ENCODE peak calls at places on chromosomes 7 and 10, in ten cellular contexts. O is AG04449; Q is upper lobe of right lung; L is GM13977; S is left lung; J is RWPE1; P is gastrocnemius medialis; N is type B pancreatic cell; M is colonic mucosa; X is CD4-positive, alpha-beta T cell. G is an unnamed sample.

GRCh38 chr10:62924344-62924748 is 108.2 kb upstream of the EGR2 start:
- DNase-seq in O (no peak), Q (no peak), L (no peak), S (no peak), J (peak), P (no peak), N (no peak), M (peak), X (no peak), G (no peak)

GRCh38 chr7:16915405-16915804 is 33.6 kb upstream of the AGR3 start:
- DNase-seq in O (peak), Q (no peak), L (no peak), S (no peak), J (peak), P (no peak), N (no peak), M (no peak), X (no peak), G (no peak)

GRCh38 chr7:82141427-82141826 is 302.1 kb downstream of the CACNA2D1 start:
- DNase-seq in O (no peak), Q (no peak), L (no peak), S (no peak), J (no peak), P (no peak), N (no peak), M (no peak), X (no peak), G (no peak)

GRCh38 chr7:55174456-55174855 is 155.6 kb downstream of the EGFR start:
- DNase-seq in O (no peak), Q (no peak), L (no peak), S (no peak), J (no peak), P (peak), N (no peak), M (no peak), X (no peak), G (no peak)

GRCh38 chr7:110835209-110835608 is 255.7 kb upstream of the LRRN3 start:
- DNase-seq in O (no peak), Q (no peak), L (no peak), S (no peak), J (no peak), P (no peak), N (no peak), M (peak), X (no peak), G (no peak)

GRCh38 chr10:98382691-98383101 is 32.3 kb downstream of the PYROXD2 start:
- DNase-seq in O (no peak), Q (no peak), L (no peak), S (no peak), J (no peak), P (no peak), N (no peak), M (no peak), X (no peak), G (no peak)

GRCh38 chr10:116168329-116168728 is 104.7 kb downstream of the GFRA1 start:
- DNase-seq in O (no peak), Q (no peak), L (no peak), S (no peak), J (no peak), P (no peak), N (no peak), M (no peak), X (no peak), G (no peak)

GRCh38 chr7:33623267-33623666 is 282.1 kb upstream of the BMPER start:
- DNase-seq in O (no peak), Q (no peak), L (no peak), S (no peak), J (no peak), P (no peak), N (no peak), M (no peak), X (no peak), G (no peak)

GRCh38 chr7:106418526-106418925 is 133.7 kb upstream of the NAMPT start:
- DNase-seq in O (peak), Q (no peak), L (no peak), S (no peak), J (no peak), P (no peak), N (no peak), M (no peak), X (no peak), G (no peak)

GRCh38 chr7:159098795-159099194 is 45.9 kb downstream of the VIPR2 start:
- DNase-seq in O (no peak), Q (peak), L (no peak), S (no peak), J (no peak), P (peak), N (peak), M (no peak), X (peak), G (no peak)

GRCh38 chr7:116616555-116617059 is 55.4 kb upstream of the MET start:
- DNase-seq in O (no peak), Q (no peak), L (no peak), S (no peak), J (no peak), P (no peak), N (no peak), M (no peak), X (no peak), G (no peak)

GRCh38 chr7:91098566-91098965 is 165.7 kb upstream of the FZD1 start:
- DNase-seq in O (peak), Q (no peak), L (no peak), S (no peak), J (no peak), P (no peak), N (no peak), M (no peak), X (no peak), G (no peak)

GRCh38 chr7:30470163-30470770 is 8.3 kb downstream of the NOD1 start:
- DNase-seq in O (no peak), Q (no peak), L (no peak), S (no peak), J (no peak), P (peak), N (peak), M (no peak), X (no peak), G (no peak)

GRCh38 chr10:6089334-6090219 is 743 bp downstream of the RBM17 start:
- DNase-seq in O (no peak), Q (peak), L (no peak), S (peak), J (peak), P (no peak), N (peak), M (peak), X (no peak), G (no peak)

GRCh38 chr7:17142831-17143541 is 155.5 kb upstream of the AHR start:
- DNase-seq in O (no peak), Q (no peak), L (no peak), S (no peak), J (no peak), P (no peak), N (no peak), M (no peak), X (no peak), G (no peak)

GRCh38 chr7:54664235-54665228 is 94.5 kb downstream of the SEC61G start:
- DNase-seq in O (no peak), Q (peak), L (peak), S (peak), J (peak), P (no peak), N (peak), M (peak), X (no peak), G (no peak)

GRCh38 chr10:32958085-32958991 is at the start of gene ITGB1:
- DNase-seq in O (peak), Q (peak), L (peak), S (peak), J (peak), P (peak), N (peak), M (peak), X (peak), G (peak)

GRCh38 chr7:55977831-55978230 is 13.4 kb downstream of the NIPSNAP2 start:
- DNase-seq in O (peak), Q (no peak), L (no peak), S (no peak), J (peak), P (no peak), N (no peak), M (no peak), X (no peak), G (no peak)

GRCh38 chr7:54839538-54840213 is 80.7 kb upstream of the SEC61G start:
- DNase-seq in O (no peak), Q (peak), L (no peak), S (peak), J (peak), P (peak), N (no peak), M (peak), X (no peak), G (peak)

GRCh38 chr7:70614237-70614984 is 517.5 kb upstream of the GALNT17 start:
- DNase-seq in O (no peak), Q (no peak), L (no peak), S (no peak), J (no peak), P (peak), N (no peak), M (peak), X (no peak), G (no peak)

GRCh38 chr10:12042409-12042796 is 206 bp downstream of the UPF2 start:
- DNase-seq in O (no peak), Q (peak), L (peak), S (no peak), J (peak), P (no peak), N (peak), M (no peak), X (no peak), G (no peak)

GRCh38 chr7:16708980-16709379 is 44.6 kb upstream of the TSPAN13 start:
- DNase-seq in O (peak), Q (no peak), L (no peak), S (no peak), J (peak), P (peak), N (no peak), M (no peak), X (no peak), G (no peak)

GRCh38 chr7:74051629-74052410 is 23.8 kb downstream of the ELN start:
- DNase-seq in O (no peak), Q (peak), L (no peak), S (no peak), J (peak), P (no peak), N (no peak), M (peak), X (no peak), G (no peak)

GRCh38 chr10:49090696-49091338 is 24.5 kb downstream of the VSTM4 start:
- DNase-seq in O (no peak), Q (peak), L (no peak), S (no peak), J (no peak), P (no peak), N (no peak), M (no peak), X (no peak), G (no peak)

GRCh38 chr7:45919231-45919825 is 1.7 kb downstream of the IGFBP3 start:
- DNase-seq in O (no peak), Q (no peak), L (no peak), S (no peak), J (no peak), P (no peak), N (no peak), M (no peak), X (no peak), G (no peak)

DNA sequence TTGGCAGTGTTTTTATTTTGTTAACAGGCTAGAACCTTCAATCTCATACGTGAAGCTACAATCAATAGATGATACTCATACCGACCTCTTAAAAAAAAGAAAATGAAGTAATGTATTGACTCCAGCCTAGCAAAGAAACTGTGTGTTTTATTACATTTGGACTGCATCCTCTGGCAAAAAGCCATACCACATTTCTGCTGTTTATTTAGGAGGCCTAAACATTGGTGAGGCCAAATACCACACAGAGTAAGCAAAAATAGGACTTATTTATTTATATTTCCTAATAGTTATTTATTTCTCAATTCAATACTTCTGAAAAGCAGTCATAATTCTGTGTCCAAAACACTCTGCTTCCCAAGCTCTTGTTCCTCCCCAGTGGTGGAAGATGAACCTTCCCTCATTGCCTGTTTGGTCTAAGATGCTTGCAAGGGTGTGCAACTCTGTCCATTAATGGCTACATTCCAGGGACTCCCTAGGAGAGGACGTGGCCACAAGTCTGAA is 398.8 kb upstream of the KLF6 start:
- DNase-seq in O (no peak), Q (no peak), L (no peak), S (no peak), J (no peak), P (no peak), N (no peak), M (no peak), X (no peak), G (no peak)
- TF ChIP-seq CTCF in O (no peak), Q (no peak), L (no peak), S (no peak), J (no peak), P (no peak), N (no peak), M (no peak), X (no peak), G (no peak)

GRCh38 chr10:70430489-70431445 is 10.7 kb downstream of the NODAL start:
- DNase-seq in O (no peak), Q (no peak), L (no peak), S (peak), J (no peak), P (peak), N (peak), M (peak), X (no peak), G (no peak)
- TF ChIP-seq CTCF in O (no peak), Q (peak), L (no peak), S (no peak), J (no peak), P (no peak), N (no peak), M (no peak), X (no peak), G (no peak)

GRCh38 chr10:122206471-122207065 is 64.5 kb upstream of the BTBD16 start:
- DNase-seq in O (no peak), Q (no peak), L (no peak), S (no peak), J (peak), P (no peak), N (no peak), M (no peak), X (no peak), G (no peak)
- TF ChIP-seq CTCF in O (no peak), Q (peak), L (no peak), S (no peak), J (no peak), P (no peak), N (no peak), M (no peak), X (no peak), G (no peak)

GRCh38 chr7:32062150-32062549 is 8.1 kb downstream of the PDE1C start:
- DNase-seq in O (no peak), Q (peak), L (no peak), S (no peak), J (peak), P (peak), N (no peak), M (peak), X (no peak), G (peak)
- TF ChIP-seq CTCF in O (peak), Q (peak), L (peak), S (peak), J (no peak), P (no peak), N (peak), M (peak), X (no peak), G (no peak)

DNA sequence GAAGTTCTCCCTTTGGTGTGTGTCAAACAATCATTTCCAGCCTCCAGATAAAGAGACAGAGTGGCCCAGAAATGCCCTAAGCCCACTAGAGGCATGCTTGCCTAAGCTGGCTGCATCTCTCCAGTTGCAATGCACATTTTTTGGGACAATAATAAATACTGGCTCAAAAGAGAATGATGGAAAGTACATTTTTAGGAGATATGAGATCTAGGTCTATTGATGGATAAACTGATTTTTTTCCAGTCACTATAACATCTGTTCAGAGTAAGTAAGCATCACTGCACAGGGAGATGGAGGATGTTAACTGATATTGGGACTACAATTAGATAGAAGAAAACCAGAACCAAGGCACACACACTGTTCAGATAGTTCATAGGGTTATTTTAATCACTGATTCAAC is 553.0 kb downstream of the GRM8 start:
- DNase-seq in O (no peak), Q (no peak), L (no peak), S (no peak), J (no peak), P (no peak), N (no peak), M (no peak), X (no peak), G (no peak)
- TF ChIP-seq CTCF in O (no peak), Q (no peak), L (peak), S (no peak), J (no peak), P (no peak), N (no peak), M (no peak), X (no peak), G (no peak)

DNA sequence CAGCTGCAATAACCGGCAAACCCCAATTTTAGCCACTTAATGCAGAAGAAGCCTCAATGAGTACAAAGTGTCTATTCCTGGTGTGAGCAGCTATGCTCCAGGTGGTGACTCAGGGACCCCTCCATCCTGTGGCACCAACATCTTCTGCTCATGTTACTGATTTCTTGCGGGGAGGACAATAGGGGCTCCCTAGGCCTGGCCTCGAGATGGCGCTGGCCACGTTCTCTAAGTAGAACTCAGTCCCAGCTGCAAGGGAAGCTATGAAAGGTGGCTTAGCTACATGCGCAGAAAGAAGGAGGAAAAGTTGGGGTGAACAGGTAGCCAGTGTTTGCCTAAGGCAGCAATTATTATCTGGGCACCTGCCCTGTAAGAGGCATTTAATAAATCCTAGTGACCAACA is 6.6 kb downstream of the GJD4 start:
- DNase-seq in O (no peak), Q (no peak), L (no peak), S (no peak), J (no peak), P (no peak), N (no peak), M (no peak), X (no peak), G (no peak)
- TF ChIP-seq CTCF in O (no peak), Q (no peak), L (no peak), S (no peak), J (no peak), P (no peak), N (no peak), M (no peak), X (no peak), G (no peak)

GRCh38 chr10:79242620-79243152 is 104.6 kb upstream of the PPIF start:
- DNase-seq in O (no peak), Q (peak), L (peak), S (peak), J (peak), P (peak), N (peak), M (no peak), X (peak), G (no peak)
- TF ChIP-seq CTCF in O (no peak), Q (no peak), L (no peak), S (no peak), J (no peak), P (no peak), N (peak), M (no peak), X (no peak), G (no peak)

GRCh38 chr7:28411876-28412662 is at the start of gene CREB5:
- DNase-seq in O (no peak), Q (no peak), L (peak), S (no peak), J (no peak), P (peak), N (no peak), M (no peak), X (no peak), G (no peak)
- TF ChIP-seq CTCF in O (no peak), Q (no peak), L (peak), S (no peak), J (no peak), P (peak), N (peak), M (no peak), X (no peak), G (no peak)

G was measured in omental fat pad.